ENCODE peak calls at places on chromosome 17, in four cellular contexts. F, M, T and Q are unnamed samples.

GRCh38 chr17:38960402-38960801 is 6.8 kb downstream of the FBXO47 start:
- DNase-seq in T (no peak), F (no peak), M (no peak), Q (no peak)

GRCh38 chr17:60971515-60972369 is 294.1 kb downstream of the BCAS3 start:
- DNase-seq in F (no peak), M (no peak), T (peak), Q (peak)

GRCh38 chr17:16449121-16449570 is 33.8 kb downstream of the TRPV2 start:
- DNase-seq in T (peak), M (no peak), F (no peak), Q (no peak)

GRCh38 chr17:34626141-34626681 is 46.8 kb downstream of the TMEM132E start:
- DNase-seq in T (peak), F (no peak), M (no peak), Q (no peak)

GRCh38 chr17:27263386-27263785 is 30.5 kb upstream of the WSB1 start:
- DNase-seq in F (no peak), T (no peak), M (no peak), Q (no peak)

GRCh38 chr17:10026786-10027046 is 121.6 kb upstream of the RCVRN start:
- DNase-seq in F (no peak), T (no peak), M (no peak), Q (no peak)

GRCh38 chr17:77503293-77503655 is 362.5 kb downstream of the SEC14L1 start:
- DNase-seq in T (no peak), M (no peak), F (no peak), Q (no peak)

GRCh38 chr17:80892900-80893603 is 98.6 kb upstream of the CHMP6 start:
- DNase-seq in F (no peak), M (no peak), T (peak), Q (no peak)

GRCh38 chr17:28871056-28871579 is 16.3 kb downstream of the ERAL1 start:
- DNase-seq in F (no peak), T (no peak), M (no peak), Q (no peak)

GRCh38 chr17:55632893-55633292 is 89.8 kb downstream of the TMEM100 start:
- DNase-seq in M (no peak), F (no peak), T (peak), Q (no peak)

GRCh38 chr17:48725294-48726064 is 2.5 kb downstream of the PRAC2 start:
- DNase-seq in M (no peak), T (no peak), F (no peak), Q (no peak)

GRCh38 chr17:671076-671762 is 43.4 kb downstream of the VPS53 start:
- DNase-seq in F (no peak), M (no peak), T (no peak), Q (no peak)

GRCh38 chr17:17493249-17493985 is 2.8 kb downstream of the RASD1 start:
- DNase-seq in F (no peak), M (no peak), T (no peak), Q (no peak)

GRCh38 chr17:7886227-7887037 is 2.2 kb upstream of the CHD3 start:
- DNase-seq in T (peak), F (no peak), M (no peak), Q (peak)

GRCh38 chr17:30433514-30433913 is 43.7 kb upstream of the GOSR1 start:
- DNase-seq in F (peak), T (peak), M (no peak), Q (peak)

GRCh38 chr17:31721291-31722025 is 137.6 kb downstream of the COPRS start:
- DNase-seq in F (no peak), M (no peak), T (no peak), Q (no peak)

GRCh38 chr17:15490634-15491261 is 23.3 kb upstream of the CDRT4 start:
- DNase-seq in T (peak), M (no peak), F (peak), Q (peak)

GRCh38 chr17:77499699-77500435 is 359.1 kb downstream of the SEC14L1 start:
- DNase-seq in F (no peak), T (no peak), M (no peak), Q (no peak)

GRCh38 chr17:2835791-2836190 is 39.6 kb downstream of the RAP1GAP2 start:
- DNase-seq in M (no peak), T (no peak), F (no peak), Q (no peak)

GRCh38 chr17:80824549-80825470 is 166.8 kb upstream of the CHMP6 start:
- DNase-seq in F (no peak), T (no peak), M (no peak), Q (no peak)

GRCh38 chr17:65278050-65278819 is 141.1 kb downstream of the RGS9 start:
- DNase-seq in F (no peak), M (no peak), T (peak), Q (peak)

GRCh38 chr17:80815151-80815561 is 176.5 kb upstream of the CHMP6 start:
- DNase-seq in F (no peak), M (no peak), T (no peak), Q (no peak)

GRCh38 chr17:73007447-73007846 is 85.0 kb downstream of the SLC39A11 start:
- DNase-seq in T (peak), F (no peak), M (no peak), Q (no peak)

GRCh38 chr17:2347805-2348685 is 10.7 kb downstream of the SGSM2 start:
- DNase-seq in T (peak), M (no peak), F (peak), Q (peak)

GRCh38 chr17:65634533-65634932 is 73.1 kb upstream of the AXIN2 start:
- DNase-seq in T (no peak), M (no peak), F (no peak), Q (peak)

GRCh38 chr17:32302860-32303649 is 37.4 kb downstream of the RHBDL3 start:
- DNase-seq in M (no peak), F (no peak), T (no peak), Q (no peak)

GRCh38 chr17:8041249-8041928 is 2.5 kb downstream of the ALOX15B start:
- DNase-seq in T (peak), F (peak), M (no peak), Q (peak)

GRCh38 chr17:10290046-10290445 is 82.8 kb downstream of the MYH13 start:
- DNase-seq in T (peak), M (no peak), F (no peak), Q (no peak)

GRCh38 chr17:65841116-65841515 is 279.7 kb upstream of the AXIN2 start:
- DNase-seq in F (no peak), M (no peak), T (no peak), Q (no peak)

GRCh38 chr17:16934133-16934795 is 37.7 kb downstream of the TNFRSF13B start:
- DNase-seq in M (no peak), F (no peak), T (no peak), Q (no peak)

GRCh38 chr17:10447035-10447931 is 22.1 kb downstream of the MYH4 start:
- DNase-seq in M (no peak), F (no peak), T (peak), Q (no peak)

GRCh38 chr17:19456016-19456927 is 45.2 kb downstream of the RNF112 start:
- DNase-seq in F (no peak), M (no peak), T (no peak), Q (no peak)

GRCh38 chr17:57551321-57552079 is 193.6 kb downstream of the CCDC182 start:
- DNase-seq in T (no peak), M (no peak), F (no peak), Q (no peak)

GRCh38 chr17:61323696-61324539 is 75.7 kb upstream of the TBX2 start:
- DNase-seq in M (no peak), T (no peak), F (no peak), Q (no peak)

GRCh38 chr17:49958723-49959122 is 10.3 kb upstream of the DLX4 start:
- DNase-seq in F (no peak), M (no peak), T (no peak), Q (no peak)

GRCh38 chr17:76962858-76963257 is 94.7 kb downstream of the MGAT5B start:
- DNase-seq in M (no peak), F (no peak), T (no peak), Q (no peak)

DNA sequence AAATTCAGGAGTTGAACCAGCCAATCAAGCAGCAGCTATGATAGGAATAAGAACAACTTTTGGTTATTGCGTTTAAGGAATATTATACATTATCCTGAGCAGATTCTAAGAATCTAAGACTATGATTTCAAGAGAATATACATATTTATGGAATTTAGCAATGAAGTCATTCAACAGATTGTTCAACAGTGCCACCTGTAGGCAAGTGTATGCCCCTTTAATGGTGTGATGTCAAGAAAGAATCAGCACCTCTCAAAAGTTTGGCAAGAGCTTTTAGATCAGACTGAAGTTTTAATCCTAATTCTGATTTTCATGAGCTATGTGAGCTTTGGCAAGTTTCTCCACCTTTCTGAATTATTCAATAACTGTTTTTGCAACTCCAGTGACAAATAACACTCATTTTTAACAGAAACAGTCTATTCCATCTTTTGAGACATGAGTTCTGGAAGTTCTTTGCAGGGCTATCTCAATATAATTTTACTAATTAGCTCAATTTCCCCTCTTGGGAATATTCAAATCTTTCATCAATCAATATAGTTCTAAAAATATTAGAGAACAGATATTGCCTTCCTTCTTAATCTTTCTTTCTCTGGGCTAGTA is 474.3 kb upstream of the TOM1L1 start:
- DNase-seq in M (no peak), F (no peak), T (no peak), Q (no peak)
- TF ChIP-seq CTCF in M (no peak), F (no peak), T (no peak), Q (no peak)

DNA sequence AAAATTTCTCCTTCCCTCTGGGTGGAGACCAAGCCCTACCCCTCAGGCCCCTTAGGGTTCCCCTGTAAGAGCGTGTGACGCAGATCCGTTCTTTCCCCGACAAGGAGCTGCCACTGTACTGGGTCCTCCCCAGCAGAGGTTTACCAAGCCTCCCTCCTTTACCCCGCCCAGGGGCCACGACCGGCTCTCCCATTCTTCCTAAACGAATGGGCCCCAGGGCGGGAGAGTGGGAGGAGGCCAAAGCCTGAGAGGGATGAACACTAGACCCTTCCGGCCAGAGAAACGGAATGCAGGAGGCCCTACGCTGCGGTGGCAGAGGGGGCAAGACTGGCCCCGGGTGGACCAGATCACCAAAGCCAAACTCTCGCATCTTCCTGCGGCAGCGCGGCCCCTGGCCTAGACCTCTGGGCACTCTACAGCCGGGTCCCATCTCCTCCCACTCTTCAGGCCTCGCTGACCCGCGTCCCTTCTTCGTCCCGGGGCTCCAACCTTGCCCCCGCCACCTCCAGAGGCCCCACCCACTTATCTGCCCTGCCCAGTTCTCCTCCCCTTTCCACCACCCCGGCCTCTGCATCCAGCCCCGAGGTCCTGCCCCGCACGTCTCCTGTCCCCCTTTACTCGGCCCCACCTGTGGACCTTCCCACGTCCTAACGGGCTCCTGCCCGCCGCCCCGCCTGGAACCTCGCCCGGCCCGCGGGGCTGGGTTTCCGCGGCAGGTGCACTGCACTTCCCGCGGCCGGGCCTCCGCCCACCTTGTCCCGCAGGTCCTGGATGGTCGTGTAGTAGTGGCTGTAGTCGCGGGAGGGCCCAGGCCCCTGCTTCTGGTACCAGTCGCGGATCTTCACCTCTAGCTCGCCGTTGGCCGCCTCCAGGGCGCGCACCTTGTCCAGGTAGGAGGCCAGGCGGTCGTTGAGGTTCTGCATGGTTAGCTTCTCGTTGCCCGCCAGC is 758 bp downstream of the KRT19 start:
- DNase-seq in M (no peak), T (peak), F (no peak), Q (peak)
- TF ChIP-seq CTCF in M (no peak), T (no peak), F (no peak), Q (no peak)

GRCh38 chr17:83051423-83052240 is 27.8 kb upstream of the METRNL start:
- DNase-seq in F (peak), M (peak), T (peak), Q (peak)
- TF ChIP-seq CTCF in F (no peak), M (no peak), T (no peak), Q (no peak)

GRCh38 chr17:5506307-5506706 is 19.9 kb downstream of the MIS12 start:
- DNase-seq in F (no peak), T (no peak), M (no peak), Q (no peak)
- TF ChIP-seq CTCF in F (no peak), T (no peak), M (no peak), Q (no peak)

GRCh38 chr17:74964246-74964761 is 8.3 kb downstream of the HID1 start:
- DNase-seq in T (no peak), M (no peak), F (no peak), Q (no peak)

GRCh38 chr17:74962622-74963394 is 9.8 kb downstream of the HID1 start:
- DNase-seq in M (no peak), F (no peak), T (no peak), Q (no peak)

GRCh38 chr17:74964988-74965622 is 7.5 kb downstream of the HID1 start:
- DNase-seq in M (no peak), F (no peak), T (no peak), Q (no peak)

GRCh38 chr17:74961657-74962360 is 10.8 kb downstream of the HID1 start:
- DNase-seq in F (no peak), T (peak), M (no peak), Q (peak)

GRCh38 chr17:74963656-74964055 is 8.9 kb downstream of the HID1 start:
- DNase-seq in M (no peak), F (no peak), T (no peak), Q (no peak)
- TF ChIP-seq CTCF in M (no peak), F (peak), T (peak), Q (peak)